ENCODE peak calls at places on chromosomes 6 and 20, in four cellular contexts. One of them, this sample, is unnamed. For H3K27me3, the result is how much of the 10 kb centered on the place peaks cover.

GRCh38 chr20:32224463-32224862 is 16.8 kb downstream of the POFUT1 start:
- DNase-seq in H1: no peak
- DNase-seq in HepG2: no peak
- DNase-seq in K562: no peak
- DNase-seq in this sample: no peak

GRCh38 chr20:62202676-62203377 is 17.3 kb downstream of the HRH3 start:
- DNase-seq in H1: no peak
- DNase-seq in HepG2: no peak
- DNase-seq in K562: no peak
- DNase-seq in this sample: no peak

GRCh38 chr20:32685541-32686529 is 12.1 kb upstream of the C20orf203 start:
- DNase-seq in H1: no peak
- DNase-seq in HepG2: peak
- DNase-seq in K562: peak
- DNase-seq in this sample: no peak

GRCh38 chr20:32333988-32334885 is 23.9 kb upstream of the ASXL1 start:
- DNase-seq in H1: no peak
- DNase-seq in HepG2: no peak
- DNase-seq in K562: peak
- DNase-seq in this sample: no peak

GRCh38 chr6:133551847-133552331 is 310.7 kb downstream of the EYA4 start:
- DNase-seq in H1: no peak
- DNase-seq in HepG2: no peak
- DNase-seq in K562: no peak
- DNase-seq in this sample: no peak

GRCh38 chr20:34709836-34710567 is 5.9 kb downstream of the TP53INP2 start:
- DNase-seq in H1: no peak
- DNase-seq in HepG2: no peak
- DNase-seq in K562: no peak
- DNase-seq in this sample: peak

GRCh38 chr6:90044182-90044832 is 150.0 kb downstream of the GJA10 start:
- DNase-seq in H1: no peak
- DNase-seq in HepG2: no peak
- DNase-seq in K562: peak
- DNase-seq in this sample: no peak

GRCh38 chr6:104606361-104606760 is 253.4 kb downstream of the HACE1 start:
- DNase-seq in H1: no peak
- DNase-seq in HepG2: no peak
- DNase-seq in K562: no peak
- DNase-seq in this sample: no peak

GRCh38 chr6:118283759-118284158 is 264.3 kb upstream of the PLN start:
- DNase-seq in H1: no peak
- DNase-seq in HepG2: peak
- DNase-seq in K562: peak
- DNase-seq in this sample: peak

GRCh38 chr6:157291356-157291755 is 32.0 kb downstream of the TMEM242 start:
- DNase-seq in H1: no peak
- DNase-seq in HepG2: no peak
- DNase-seq in K562: no peak
- DNase-seq in this sample: no peak

GRCh38 chr6:45478235-45478634 is 100.5 kb upstream of the SUPT3H start:
- DNase-seq in H1: no peak
- DNase-seq in HepG2: no peak
- DNase-seq in K562: no peak
- DNase-seq in this sample: no peak

GRCh38 chr6:45479834-45480696 is 102.3 kb upstream of the SUPT3H start:
- DNase-seq in H1: no peak
- DNase-seq in HepG2: no peak
- DNase-seq in K562: no peak
- DNase-seq in this sample: no peak

GRCh38 chr6:45476341-45476740 is 98.6 kb upstream of the SUPT3H start:
- DNase-seq in H1: no peak
- DNase-seq in HepG2: no peak
- DNase-seq in K562: no peak
- DNase-seq in this sample: no peak

GRCh38 chr6:45477785-45478184 is 100.1 kb upstream of the SUPT3H start:
- DNase-seq in H1: no peak
- DNase-seq in HepG2: no peak
- DNase-seq in K562: no peak
- DNase-seq in this sample: no peak

DNA sequence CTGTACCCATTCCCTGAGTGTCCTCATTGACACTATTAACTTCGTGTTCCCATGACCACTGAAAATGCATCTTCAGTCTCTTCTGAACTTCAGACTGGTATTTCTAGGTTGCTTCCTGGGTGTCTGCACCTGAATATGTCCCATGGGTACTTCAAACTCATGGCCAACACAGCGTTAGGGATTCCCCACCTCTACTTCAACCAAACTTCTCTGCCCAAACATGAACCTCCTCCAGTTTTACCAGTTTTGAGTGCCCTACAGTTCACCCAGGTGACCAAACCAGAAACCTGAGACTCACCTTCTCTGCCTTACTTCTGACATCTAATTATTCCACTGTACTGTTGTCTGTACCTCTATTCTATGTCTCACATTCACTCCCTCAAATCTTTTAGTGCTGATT is 99.5 kb upstream of the SUPT3H start:
- DNase-seq in H1: no peak
- DNase-seq in HepG2: no peak
- DNase-seq in K562: no peak
- DNase-seq in this sample: no peak
- H3K27me3 ChIP-seq in H1: under half
- H3K27me3 ChIP-seq in HepG2: under half
- H3K27me3 ChIP-seq in K562: under half
- H3K27me3 ChIP-seq in this sample: under half

GRCh38 chr6:42417641-42418112 is 34.0 kb downstream of the TRERF1 start:
- DNase-seq in H1: no peak
- DNase-seq in HepG2: no peak
- DNase-seq in K562: no peak
- DNase-seq in this sample: no peak
- TF ChIP-seq POLR2A in H1: no peak
- TF ChIP-seq POLR2A in HepG2: no peak
- TF ChIP-seq POLR2A in K562: no peak
- TF ChIP-seq POLR2A in this sample: no peak

DNA sequence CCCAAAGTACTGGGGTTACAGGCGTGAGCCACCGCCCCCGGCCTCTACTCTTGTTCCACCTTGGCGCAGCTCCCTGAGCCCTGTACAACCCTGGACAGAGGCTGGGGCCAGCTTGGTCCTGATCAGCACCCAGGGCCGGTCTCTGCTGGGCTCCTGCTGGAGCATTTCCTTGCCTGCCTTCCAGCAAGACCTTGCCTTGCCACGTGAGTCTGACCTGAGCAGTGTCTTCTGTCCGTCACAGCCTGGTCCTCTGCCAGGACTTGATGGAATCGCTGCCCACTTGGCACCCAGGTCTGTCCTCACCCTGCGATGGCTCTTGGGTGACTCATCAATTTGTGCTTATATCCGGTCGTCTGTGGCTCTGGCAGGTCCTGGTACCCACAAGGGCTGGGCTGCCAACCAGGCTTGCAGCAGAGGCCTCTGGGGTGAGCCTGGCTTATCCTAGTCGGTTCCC is 10.0 kb upstream of the SULF2 start:
- DNase-seq in H1: no peak
- DNase-seq in HepG2: no peak
- DNase-seq in K562: no peak
- DNase-seq in this sample: no peak
- TF ChIP-seq FOSL1 in H1: no peak
- TF ChIP-seq FOSL1 in HepG2: no peak
- TF ChIP-seq FOSL1 in K562: no peak
- TF ChIP-seq FOSL1 in this sample: no peak

DNA sequence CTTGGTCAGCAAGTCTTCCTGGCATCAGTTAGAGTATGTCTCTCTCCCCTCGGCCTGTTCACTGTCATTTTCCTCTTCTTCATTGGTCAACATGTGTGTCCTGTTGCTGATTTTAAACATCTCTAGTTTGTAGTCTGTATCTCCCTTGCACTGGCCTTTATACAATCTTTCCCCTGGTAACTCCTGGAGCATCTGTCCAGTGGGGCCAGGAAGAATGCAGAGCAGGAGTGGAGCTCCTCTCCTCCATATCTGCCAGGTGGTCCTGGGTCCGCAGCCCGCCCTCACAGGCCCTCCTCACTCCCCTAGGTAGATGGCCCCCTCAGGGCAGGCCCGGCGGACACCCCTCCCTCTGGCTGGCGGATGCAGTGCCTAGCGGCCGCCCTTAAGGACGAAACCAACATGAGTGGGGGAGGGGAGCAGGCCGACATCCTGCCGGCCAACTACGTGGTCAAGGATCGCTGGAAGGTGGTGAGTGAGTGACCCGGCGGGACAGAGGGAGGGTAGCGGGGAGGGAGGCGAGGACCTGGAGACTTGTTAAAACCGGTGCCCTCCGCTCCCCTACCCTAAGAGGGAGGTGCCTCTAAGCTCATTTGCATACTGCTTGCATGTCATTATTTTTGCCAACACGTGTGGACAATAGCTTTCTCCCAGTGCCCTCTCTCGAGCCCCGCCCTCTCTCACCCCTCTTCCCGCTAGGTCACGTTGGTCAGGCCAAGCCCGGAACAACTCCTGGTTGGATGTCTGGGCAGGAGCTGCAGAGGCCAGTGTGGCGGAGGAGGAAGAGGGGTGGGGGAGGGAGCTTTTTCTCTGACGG is 3.2 kb downstream of the TTBK1 start:
- DNase-seq in H1: peak
- DNase-seq in HepG2: peak
- DNase-seq in K562: peak
- DNase-seq in this sample: peak
- H3K27me3 ChIP-seq in H1: under half
- H3K27me3 ChIP-seq in HepG2: under half
- H3K27me3 ChIP-seq in K562: half or more
- H3K27me3 ChIP-seq in this sample: under half

GRCh38 chr6:26286168-26286854 is 78.7 kb upstream of the BTN3A2 start:
- DNase-seq in H1: peak
- DNase-seq in HepG2: peak
- DNase-seq in K562: peak
- DNase-seq in this sample: no peak

GRCh38 chr6:26284537-26285142 is 80.4 kb upstream of the BTN3A2 start:
- DNase-seq in H1: peak
- DNase-seq in HepG2: no peak
- DNase-seq in K562: peak
- DNase-seq in this sample: no peak

GRCh38 chr6:26288155-26288554 is 76.8 kb upstream of the BTN3A2 start:
- DNase-seq in H1: no peak
- DNase-seq in HepG2: no peak
- DNase-seq in K562: no peak
- DNase-seq in this sample: no peak

GRCh38 chr6:26280409-26280808 is 84.6 kb upstream of the BTN3A2 start:
- DNase-seq in H1: no peak
- DNase-seq in HepG2: no peak
- DNase-seq in K562: peak
- DNase-seq in this sample: no peak

DNA sequence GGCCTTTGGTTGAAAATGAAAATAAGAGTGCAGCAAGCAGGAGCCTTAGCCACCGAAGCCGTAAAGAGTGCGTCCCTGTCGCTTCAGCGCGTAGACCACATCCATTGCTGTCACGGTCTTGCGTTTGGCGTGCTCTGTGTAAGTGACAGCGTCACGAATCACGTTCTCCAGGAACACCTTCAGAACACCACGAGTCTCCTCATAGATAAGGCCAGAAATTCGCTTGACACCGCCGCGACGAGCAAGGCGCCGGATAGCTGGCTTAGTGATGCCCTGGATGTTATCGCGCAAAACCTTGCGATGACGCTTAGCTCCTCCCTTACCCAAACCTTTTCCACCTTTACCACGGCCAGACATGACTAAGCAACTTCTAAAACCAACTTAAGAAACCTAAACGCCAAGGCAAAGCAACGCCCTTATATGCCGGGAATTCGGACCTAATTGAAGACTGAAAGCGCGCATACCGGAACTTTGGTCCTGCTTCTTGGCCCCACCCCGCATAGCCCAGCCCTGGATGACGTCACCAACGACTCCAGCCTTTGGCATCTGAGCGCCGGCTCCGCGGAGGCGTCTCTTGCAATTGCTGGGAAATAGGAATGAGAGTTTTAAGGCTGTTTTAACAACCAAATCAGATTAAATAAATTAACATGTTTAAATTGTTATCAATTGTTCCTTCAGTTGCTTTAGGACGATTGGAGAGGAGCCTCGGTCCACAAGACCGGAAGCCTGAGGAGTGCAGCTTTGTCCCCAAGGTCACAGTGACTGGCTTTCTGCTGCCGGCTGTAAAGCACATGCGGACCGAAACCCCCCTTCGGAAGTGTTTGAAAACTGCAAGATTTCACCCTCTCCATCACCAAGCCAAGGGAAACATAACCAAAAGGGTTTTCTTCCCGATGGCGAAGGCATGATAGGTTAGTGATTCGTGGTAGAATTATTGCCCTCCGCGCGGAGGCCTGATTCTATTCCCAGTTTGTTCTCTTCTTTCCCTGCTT is 79.6 kb upstream of the BTN3A2 start:
- DNase-seq in H1: peak
- DNase-seq in HepG2: peak
- DNase-seq in K562: peak
- DNase-seq in this sample: peak
- TF ChIP-seq POLR2A in H1: peak
- TF ChIP-seq POLR2A in HepG2: peak
- TF ChIP-seq POLR2A in K562: peak
- TF ChIP-seq POLR2A in this sample: peak

DNA sequence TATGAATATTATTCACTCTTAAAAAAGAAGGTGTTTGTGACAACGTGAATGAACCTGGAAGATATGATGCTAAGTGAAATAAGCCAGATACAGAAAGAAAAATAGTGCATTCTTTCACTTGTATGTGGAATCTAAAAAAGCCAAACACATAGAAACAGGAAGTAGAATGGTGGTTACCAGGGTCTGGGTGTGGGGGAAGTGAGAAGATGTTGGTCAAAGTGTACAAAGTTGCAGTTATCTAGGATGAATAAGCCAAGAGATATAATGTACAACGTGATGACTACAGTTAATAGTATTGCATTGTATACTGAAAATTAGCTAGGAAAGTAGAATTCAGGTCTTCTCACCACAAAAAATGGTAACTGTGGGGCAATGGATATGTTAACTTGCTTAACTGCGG is 151.1 kb upstream of the HCRTR2 start:
- DNase-seq in H1: no peak
- DNase-seq in HepG2: no peak
- DNase-seq in K562: no peak
- DNase-seq in this sample: no peak
- TF ChIP-seq FOSL1 in H1: no peak
- TF ChIP-seq FOSL1 in HepG2: no peak
- TF ChIP-seq FOSL1 in K562: no peak
- TF ChIP-seq FOSL1 in this sample: no peak

DNA sequence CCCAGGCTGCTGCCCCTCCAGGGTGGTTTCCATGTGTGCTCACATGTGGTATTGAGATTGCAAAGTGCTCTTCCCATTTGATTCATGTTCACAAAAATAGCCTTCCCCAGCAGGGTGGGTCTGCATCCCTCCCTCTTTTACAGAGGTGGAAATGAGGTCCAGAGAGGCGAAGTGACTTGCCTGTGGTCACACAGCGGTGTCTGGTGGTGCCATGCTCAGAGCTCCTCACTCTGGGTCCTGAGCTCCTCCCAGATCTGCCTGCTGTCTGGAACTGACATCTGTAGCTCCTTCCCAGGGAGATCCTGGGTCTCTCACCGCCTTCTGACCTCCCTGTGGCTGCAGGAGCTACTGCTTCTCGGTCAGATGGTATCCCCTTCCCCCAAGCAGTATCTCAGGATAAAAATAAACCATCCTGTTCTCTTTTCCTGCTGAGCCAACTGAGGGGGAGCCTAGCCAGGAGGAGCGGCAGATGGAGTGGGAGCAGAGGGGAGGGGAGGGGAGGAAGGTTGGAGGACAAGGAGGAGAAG is 11.9 kb downstream of the CD40 start:
- DNase-seq in H1: no peak
- DNase-seq in HepG2: no peak
- DNase-seq in K562: no peak
- DNase-seq in this sample: no peak
- H3K27me3 ChIP-seq in H1: under half
- H3K27me3 ChIP-seq in HepG2: under half
- H3K27me3 ChIP-seq in K562: under half
- H3K27me3 ChIP-seq in this sample: under half

GRCh38 chr6:27178001-27178730 is 69.3 kb upstream of the PRSS16 start:
- DNase-seq in H1: no peak
- DNase-seq in HepG2: peak
- DNase-seq in K562: no peak
- DNase-seq in this sample: peak
- TF ChIP-seq POLR2A in H1: peak
- TF ChIP-seq POLR2A in HepG2: no peak
- TF ChIP-seq POLR2A in K562: no peak
- TF ChIP-seq POLR2A in this sample: no peak

This sample was measured in HCT116.